ENCODE peak calls at places on chromosomes 1 and 21, in four cellular contexts. F is RKO, L is activated T-cell treated with anti-CD3 and anti-CD28 coated beads for 1 hour, D is HS-5. O is an unnamed sample.

GRCh38 chr1:244447024-244447423 is 4.7 kb downstream of the ADSS2 start:
- DNase-seq in F (no peak), L (no peak), D (no peak), O (no peak)

GRCh38 chr1:212941452-212941851 is 8.9 kb upstream of the VASH2 start:
- DNase-seq in F (no peak), L (no peak), D (no peak), O (no peak)

GRCh38 chr1:244226440-244226839 is 175.4 kb downstream of the ZBTB18 start:
- DNase-seq in F (no peak), L (no peak), D (peak), O (no peak)

GRCh38 chr1:109391626-109392025 is 6.1 kb downstream of the SORT1 start:
- DNase-seq in F (no peak), L (no peak), D (no peak), O (no peak)

GRCh38 chr1:53685272-53686051 is 53.5 kb downstream of the GLIS1 start:
- DNase-seq in F (peak), L (no peak), D (no peak), O (peak)

GRCh38 chr21:26842976-26843911 is 2.0 kb downstream of the ADAMTS1 start:
- DNase-seq in F (peak), L (no peak), D (peak), O (peak)

GRCh38 chr21:35373998-35374397 is 324.9 kb upstream of the RUNX1 start:
- DNase-seq in F (no peak), L (no peak), D (no peak), O (no peak)

GRCh38 chr1:4976859-4977440 is 322.5 kb downstream of the AJAP1 start:
- DNase-seq in F (no peak), L (no peak), D (no peak), O (no peak)

GRCh38 chr21:31248598-31248997 is 95.5 kb downstream of the TIAM1 start:
- DNase-seq in F (peak), L (no peak), D (no peak), O (no peak)

GRCh38 chr1:234840253-234840652 is 230.3 kb upstream of the IRF2BP2 start:
- DNase-seq in F (no peak), L (no peak), D (no peak), O (no peak)

GRCh38 chr1:216223521-216223920 is 199.7 kb downstream of the USH2A start:
- DNase-seq in F (no peak), L (no peak), D (no peak), O (no peak)

GRCh38 chr21:31908106-31909031 is 35.5 kb downstream of the HUNK start:
- DNase-seq in F (no peak), L (no peak), D (peak), O (no peak)

GRCh38 chr1:169119405-169119804 is 12.9 kb downstream of the ATP1B1 start:
- DNase-seq in F (peak), L (no peak), D (no peak), O (peak)

GRCh38 chr1:159239551-159240220 is 35.0 kb downstream of the ACKR1 start:
- DNase-seq in F (no peak), L (no peak), D (no peak), O (no peak)

GRCh38 chr1:45134468-45134873 is 71.9 kb downstream of the ZSWIM5 start:
- DNase-seq in F (no peak), L (no peak), D (no peak), O (no peak)

GRCh38 chr1:245953876-245954660 is 553.0 kb downstream of the SMYD3 start:
- DNase-seq in F (no peak), L (no peak), D (no peak), O (no peak)

GRCh38 chr1:220918285-220918951 is 39.2 kb downstream of the HLX start:
- DNase-seq in F (no peak), L (no peak), D (no peak), O (no peak)

GRCh38 chr1:245107776-245108114 is 47.0 kb upstream of the KIF26B start:
- DNase-seq in F (no peak), L (no peak), D (no peak), O (no peak)

GRCh38 chr1:150995896-150996295 is 10.8 kb downstream of the MINDY1 start:
- DNase-seq in F (no peak), L (peak), D (no peak), O (no peak)

GRCh38 chr1:41384579-41384978 is 23.3 kb downstream of the FOXO6 start:
- DNase-seq in F (no peak), L (no peak), D (no peak), O (no peak)

GRCh38 chr1:232905324-232906034 is 44.9 kb upstream of the NTPCR start:
- DNase-seq in F (peak), L (no peak), D (no peak), O (no peak)

GRCh38 chr1:103265551-103265950 is 157.2 kb upstream of the COL11A1 start:
- DNase-seq in F (no peak), L (no peak), D (no peak), O (no peak)

GRCh38 chr1:164983023-164983650 is 373.4 kb downstream of the LMX1A start:
- DNase-seq in F (no peak), L (no peak), D (no peak), O (no peak)

GRCh38 chr1:113058861-113059441 is 14.0 kb upstream of the LRIG2 start:
- DNase-seq in F (no peak), L (no peak), D (no peak), O (no peak)

GRCh38 chr1:22673486-22674409 is 20.7 kb downstream of the C1QB start:
- DNase-seq in F (peak), L (no peak), D (peak), O (peak)

GRCh38 chr1:63063367-63063766 is 259.0 kb upstream of the FOXD3 start:
- DNase-seq in F (no peak), L (no peak), D (no peak), O (no peak)

GRCh38 chr1:21899267-21899810 is 37.8 kb downstream of the HSPG2 start:
- DNase-seq in F (no peak), L (no peak), D (no peak), O (no peak)

GRCh38 chr1:22749919-22750670 is 39.5 kb downstream of the EPHB2 start:
- DNase-seq in F (peak), L (no peak), D (peak), O (peak)

O was measured in hepatic stellate cell.